ENCODE peak calls at places on chromosomes 16 and 17, in six cellular contexts. K is neuronal stem cell, G is H9, D is IMR-90, S is mesendoderm, P is H1. H is an unnamed sample. For H3K79me1, the result is how much of the 10 kb centered on the place peaks cover.

GRCh38 chr16:67248401-67249177 is at the start of gene SLC9A5:
- DNase-seq in K (no peak), G (peak), D (no peak), S (no peak), P (no peak), H (peak)

GRCh38 chr16:81277681-81278080 is 37.1 kb upstream of the GAN start:
- DNase-seq in K (no peak), G (no peak), D (no peak), S (no peak), P (no peak), H (no peak)

GRCh38 chr17:49695698-49696232 is 12.0 kb downstream of the SLC35B1 start:
- DNase-seq in K (no peak), G (no peak), D (no peak), S (no peak), P (no peak), H (no peak)

GRCh38 chr17:1390422-1391367 is 9.3 kb downstream of the YWHAE start:
- DNase-seq in K (no peak), G (no peak), D (peak), S (peak), P (no peak), H (peak)

GRCh38 chr17:49556183-49556943 is 19.3 kb upstream of the NXPH3 start:
- DNase-seq in K (peak), G (peak), D (peak), S (peak), P (no peak), H (peak)

GRCh38 chr16:10080031-10080772 is 102.0 kb downstream of the GRIN2A start:
- DNase-seq in K (no peak), G (no peak), D (no peak), S (peak), P (no peak), H (peak)

GRCh38 chr17:77503916-77504651 is 363.3 kb downstream of the SEC14L1 start:
- DNase-seq in K (no peak), G (peak), D (no peak), S (peak), P (no peak), H (no peak)

GRCh38 chr16:58186176-58186944 is 11.5 kb downstream of the CSNK2A2 start:
- DNase-seq in K (no peak), G (no peak), D (no peak), S (no peak), P (no peak), H (no peak)

GRCh38 chr17:17685775-17686291 is 4.6 kb downstream of the RAI1 start:
- DNase-seq in K (no peak), G (peak), D (peak), S (peak), P (no peak), H (peak)

GRCh38 chr17:14211778-14212177 is 24.9 kb downstream of the CDRT15 start:
- DNase-seq in K (no peak), G (peak), D (no peak), S (no peak), P (no peak), H (no peak)

GRCh38 chr17:61221597-61222471 is 177.8 kb upstream of the TBX2 start:
- DNase-seq in K (no peak), G (no peak), D (peak), S (no peak), P (no peak), H (peak)

GRCh38 chr16:66750279-66751134 is 902 bp downstream of the DYNC1LI2 start:
- DNase-seq in K (no peak), G (no peak), D (no peak), S (peak), P (no peak), H (peak)

GRCh38 chr16:64880994-64881393 is 240.9 kb downstream of the CDH11 start:
- DNase-seq in K (no peak), G (no peak), D (peak), S (no peak), P (no peak), H (no peak)

GRCh38 chr17:45896803-45897693 is 2.7 kb downstream of the MAPT start:
- DNase-seq in K (peak), G (peak), D (no peak), S (peak), P (no peak), H (peak)

GRCh38 chr16:28951410-28951943 is 740 bp downstream of the NFATC2IP start:
- DNase-seq in K (no peak), G (peak), D (no peak), S (peak), P (no peak), H (no peak)

GRCh38 chr16:52549011-52549692 is 2.2 kb upstream of the TOX3 start:
- DNase-seq in K (no peak), G (peak), D (no peak), S (peak), P (peak), H (no peak)

GRCh38 chr16:23771642-23772041 is 16.8 kb downstream of the CHP2 start:
- DNase-seq in K (no peak), G (no peak), D (no peak), S (no peak), P (no peak), H (no peak)

GRCh38 chr17:60730273-60730672 is 52.6 kb downstream of the BCAS3 start:
- DNase-seq in K (no peak), G (no peak), D (no peak), S (no peak), P (no peak), H (no peak)

GRCh38 chr16:57892041-57892440 is 78.9 kb downstream of the CNGB1 start:
- DNase-seq in K (no peak), G (no peak), D (peak), S (no peak), P (no peak), H (peak)

GRCh38 chr16:78606572-78606971 is 507.1 kb downstream of the WWOX start:
- DNase-seq in K (peak), G (no peak), D (no peak), S (no peak), P (no peak), H (no peak)

GRCh38 chr17:80261159-80261894 is 675 bp downstream of the RNF213 start:
- DNase-seq in K (peak), G (peak), D (peak), S (peak), P (peak), H (peak)

GRCh38 chr16:4693956-4694663 is 748 bp downstream of the NUDT16L1 start:
- DNase-seq in K (no peak), G (peak), D (peak), S (peak), P (no peak), H (peak)

GRCh38 chr17:9810100-9810949 is 11.6 kb downstream of the GSG1L2 start:
- DNase-seq in K (no peak), G (no peak), D (no peak), S (no peak), P (no peak), H (no peak)

GRCh38 chr16:79589495-79590134 is 10.9 kb downstream of the MAF start:
- DNase-seq in K (no peak), G (peak), D (no peak), S (no peak), P (no peak), H (no peak)

GRCh38 chr17:75514299-75515228 is 773 bp downstream of the CASKIN2 start:
- DNase-seq in K (peak), G (no peak), D (peak), S (peak), P (no peak), H (peak)

GRCh38 chr16:86517652-86518258 is 7.4 kb downstream of the FOXF1 start:
- DNase-seq in K (peak), G (peak), D (peak), S (peak), P (no peak), H (peak)

GRCh38 chr17:47717845-47718621 is 15.0 kb upstream of the TBX21 start:
- DNase-seq in K (no peak), G (no peak), D (no peak), S (no peak), P (no peak), H (no peak)
- H3K4me2 ChIP-seq in K (no peak), G (no peak), D (no peak), S (no peak), P (no peak), H (no peak)

GRCh38 chr16:87715231-87715630 is 50.6 kb downstream of the KLHDC4 start:
- DNase-seq in K (no peak), G (no peak), D (no peak), S (no peak), P (no peak), H (no peak)
- H3K79me1 ChIP-seq in K (under half), G (under half), D (under half), S (under half), P (under half), H (under half)

GRCh38 chr17:15651583-15652110 is 32.1 kb upstream of the FBXW10B start:
- DNase-seq in K (peak), G (peak), D (peak), S (peak), P (peak), H (peak)
- H2BK15ac ChIP-seq in K (no peak), G (no peak), D (peak), S (no peak), P (no peak), H (peak)

DNA sequence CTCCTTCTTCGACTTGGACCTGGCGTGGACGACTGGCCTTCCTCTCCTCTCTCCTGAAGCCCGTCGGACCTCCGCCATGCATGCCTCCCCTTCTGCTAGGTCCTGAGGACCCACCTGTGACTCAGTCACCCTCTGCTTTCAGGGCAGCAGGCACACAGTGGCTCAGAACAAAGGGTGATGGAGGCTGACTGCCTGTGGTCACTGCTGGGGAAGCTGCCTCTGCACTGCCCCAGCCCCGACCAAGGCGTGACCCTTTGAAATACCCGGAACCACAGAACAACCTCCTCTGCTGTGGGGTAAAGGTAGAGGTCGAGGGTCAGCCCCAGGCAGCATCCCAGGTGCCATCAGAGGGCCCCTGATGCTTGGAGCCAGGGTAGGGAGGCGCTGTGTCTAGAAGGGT is 12.4 kb upstream of the SLC4A1 start:
- DNase-seq in K (no peak), G (no peak), D (no peak), S (no peak), P (no peak), H (no peak)
- H3K4me2 ChIP-seq in K (no peak), G (no peak), D (no peak), S (no peak), P (peak), H (no peak)

DNA sequence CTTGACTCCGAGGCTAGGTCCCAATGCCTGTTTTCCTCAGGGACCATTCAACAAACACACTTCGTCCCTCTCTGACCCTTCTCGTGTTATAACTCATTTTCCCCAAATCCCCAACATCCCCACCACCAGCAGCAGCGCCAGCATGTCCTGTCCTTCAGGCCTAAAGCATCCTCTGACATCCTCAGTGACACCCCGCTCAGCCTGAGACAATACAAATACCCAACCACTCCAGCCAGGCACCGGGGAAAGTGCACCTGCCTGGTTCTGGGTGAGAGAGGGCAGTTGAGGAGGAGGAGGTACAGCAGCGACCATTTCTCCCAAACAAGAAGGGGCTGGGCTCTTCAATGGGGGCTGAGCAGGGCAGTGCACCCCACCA is 4.7 kb downstream of the MNT start:
- DNase-seq in K (no peak), G (no peak), D (no peak), S (peak), P (no peak), H (no peak)
- H3K79me1 ChIP-seq in K (under half), G (under half), D (half or more), S (under half), P (under half), H (under half)

GRCh38 chr17:74135391-74136167 is 67.9 kb upstream of the RPL38 start:
- DNase-seq in K (no peak), G (peak), D (no peak), S (no peak), P (no peak), H (no peak)

GRCh38 chr17:74137416-74137815 is 66.1 kb upstream of the RPL38 start:
- DNase-seq in K (no peak), G (peak), D (no peak), S (no peak), P (no peak), H (no peak)

GRCh38 chr17:74132354-74132753 is 71.1 kb upstream of the RPL38 start:
- DNase-seq in K (no peak), G (peak), D (no peak), S (peak), P (no peak), H (no peak)

GRCh38 chr17:74133726-74134125 is 69.8 kb upstream of the RPL38 start:
- DNase-seq in K (no peak), G (peak), D (no peak), S (no peak), P (no peak), H (no peak)

GRCh38 chr17:74134991-74135390 is 68.5 kb upstream of the RPL38 start:
- DNase-seq in K (no peak), G (peak), D (no peak), S (no peak), P (no peak), H (no peak)
- H2BK15ac ChIP-seq in K (no peak), G (no peak), D (no peak), S (no peak), P (no peak), H (no peak)

DNA sequence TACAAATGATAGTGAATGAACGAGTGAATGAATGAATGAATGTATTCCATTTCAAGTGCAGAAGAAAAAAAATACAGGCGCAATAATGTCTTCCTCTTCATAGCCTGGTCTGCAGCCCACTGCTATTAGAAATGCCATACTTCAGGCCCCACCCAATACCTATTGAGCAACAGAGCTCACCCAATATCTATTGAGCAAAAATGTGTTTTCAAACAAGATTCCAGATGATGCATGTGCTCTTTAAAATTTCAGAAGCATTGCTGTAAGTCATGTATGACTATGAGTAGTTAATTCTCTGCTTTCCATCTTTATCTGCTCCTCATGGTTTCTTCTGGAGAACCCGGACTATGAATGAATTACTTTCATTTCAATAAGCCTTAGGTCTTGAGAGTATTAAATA is 308.2 kb downstream of the XYLT1 start:
- DNase-seq in K (no peak), G (no peak), D (no peak), S (no peak), P (no peak), H (no peak)
- H3K4me2 ChIP-seq in K (no peak), G (no peak), D (no peak), S (no peak), P (no peak), H (no peak)

GRCh38 chr17:28746611-28747045 is 2.8 kb downstream of the TRAF4 start:
- DNase-seq in K (no peak), G (peak), D (no peak), S (peak), P (no peak), H (no peak)
- H3K79me1 ChIP-seq in K (under half), G (under half), D (half or more), S (under half), P (under half), H (under half)

DNA sequence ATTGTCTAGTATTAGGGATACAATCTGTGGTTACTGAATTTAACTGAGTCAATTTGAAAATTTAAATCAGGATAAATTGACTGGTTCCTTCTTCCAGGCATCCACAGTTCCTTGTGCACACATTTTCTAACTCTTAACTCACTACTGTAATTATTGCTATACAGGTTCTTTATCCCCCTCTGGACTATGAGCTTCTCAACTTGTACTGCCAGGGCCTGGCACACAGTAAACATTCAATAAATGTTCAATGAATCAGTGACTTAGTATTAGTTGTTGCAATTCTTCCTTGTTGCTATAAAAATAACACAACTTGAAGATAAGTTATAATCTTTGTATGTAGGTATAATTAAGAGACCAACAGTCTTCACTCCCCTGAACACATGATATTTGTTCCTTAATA is 67.9 kb downstream of the SSH2 start:
- DNase-seq in K (no peak), G (no peak), D (no peak), S (no peak), P (no peak), H (no peak)
- H2BK15ac ChIP-seq in K (no peak), G (no peak), D (no peak), S (no peak), P (no peak), H (no peak)

GRCh38 chr17:6948976-6949375 is 46.9 kb upstream of the ALOX12 start:
- DNase-seq in K (no peak), G (no peak), D (no peak), S (no peak), P (no peak), H (no peak)

GRCh38 chr17:6941989-6942388 is 53.9 kb upstream of the ALOX12 start:
- DNase-seq in K (no peak), G (no peak), D (no peak), S (peak), P (no peak), H (no peak)

GRCh38 chr17:6953689-6954088 is 42.2 kb upstream of the ALOX12 start:
- DNase-seq in K (no peak), G (no peak), D (no peak), S (no peak), P (no peak), H (no peak)

GRCh38 chr17:6948562-6948961 is 47.3 kb upstream of the ALOX12 start:
- DNase-seq in K (no peak), G (no peak), D (no peak), S (no peak), P (no peak), H (no peak)

GRCh38 chr17:6947745-6948144 is 48.1 kb upstream of the ALOX12 start:
- DNase-seq in K (no peak), G (no peak), D (no peak), S (no peak), P (no peak), H (no peak)
- H3K4me2 ChIP-seq in K (no peak), G (no peak), D (no peak), S (no peak), P (no peak), H (no peak)